ENCODE peak calls at places on chromosomes 5 and 9, in nine cellular contexts. R is GM23248, M is mesenchymal stem cell, H is neural progenitor cell, L is PC-3, P is DND-41, V is HepG2, Z is SK-N-SH, I is astrocyte. K is an unnamed sample.

GRCh38 chr5:27158775-27159174 is 120.4 kb upstream of the CDH9 start:
- DNase-seq in R (no peak), M (no peak), H (no peak), L (no peak), P (no peak), V (no peak), Z (no peak), I (peak), K (no peak)

GRCh38 chr9:70120834-70121510 is 77.3 kb downstream of the MAMDC2 start:
- DNase-seq in R (peak), M (peak), H (peak), L (peak), P (no peak), V (no peak), Z (peak), I (peak), K (no peak)

GRCh38 chr9:68808481-68808880 is 103.4 kb downstream of the PIP5K1B start:
- DNase-seq in R (no peak), M (no peak), H (no peak), L (no peak), P (no peak), V (no peak), Z (no peak), I (no peak), K (no peak)

GRCh38 chr9:120931278-120932085 is 4.9 kb upstream of the TRAF1 start:
- DNase-seq in R (peak), M (peak), H (no peak), L (peak), P (peak), V (no peak), Z (no peak), I (peak), K (peak)

GRCh38 chr9:104810421-104811339 is 46.8 kb downstream of the NIPSNAP3B start:
- DNase-seq in R (peak), M (peak), H (no peak), L (peak), P (no peak), V (no peak), Z (no peak), I (peak), K (no peak)

GRCh38 chr9:111276723-111277122 is 53.3 kb downstream of the OR2K2 start:
- DNase-seq in R (no peak), M (no peak), H (peak), L (no peak), P (no peak), V (no peak), Z (no peak), I (no peak), K (no peak)

GRCh38 chr5:45643051-45643450 is 53.1 kb downstream of the HCN1 start:
- DNase-seq in R (no peak), M (no peak), H (no peak), L (no peak), P (no peak), V (no peak), Z (no peak), I (no peak), K (no peak)

GRCh38 chr9:14616188-14616982 is 76.8 kb downstream of the ZDHHC21 start:
- DNase-seq in R (peak), M (peak), H (peak), L (peak), P (no peak), V (peak), Z (peak), I (peak), K (peak)

GRCh38 chr5:114305402-114306207 is 56.3 kb upstream of the KCNN2 start:
- DNase-seq in R (peak), M (peak), H (peak), L (peak), P (no peak), V (peak), Z (no peak), I (peak), K (peak)

GRCh38 chr5:160272889-160273288 is 39.5 kb downstream of the CCNJL start:
- DNase-seq in R (no peak), M (no peak), H (no peak), L (no peak), P (no peak), V (no peak), Z (no peak), I (no peak), K (no peak)

GRCh38 chr5:124456244-124456643 is 290.2 kb downstream of the ZNF608 start:
- DNase-seq in R (peak), M (no peak), H (no peak), L (no peak), P (no peak), V (no peak), Z (no peak), I (peak), K (no peak)

GRCh38 chr9:133704711-133705181 is 33.4 kb downstream of the SARDH start:
- DNase-seq in R (no peak), M (no peak), H (no peak), L (no peak), P (no peak), V (no peak), Z (no peak), I (no peak), K (no peak)

GRCh38 chr9:112180387-112180881 is 5.3 kb upstream of the SUSD1 start:
- DNase-seq in R (peak), M (peak), H (no peak), L (peak), P (peak), V (peak), Z (no peak), I (peak), K (no peak)

GRCh38 chr9:121950441-121950840 is 142.7 kb downstream of the TTLL11 start:
- DNase-seq in R (no peak), M (no peak), H (no peak), L (no peak), P (no peak), V (no peak), Z (no peak), I (no peak), K (no peak)

GRCh38 chr9:76761448-76761847 is 2.8 kb upstream of the PCA3 start:
- DNase-seq in R (peak), M (peak), H (no peak), L (peak), P (no peak), V (no peak), Z (no peak), I (no peak), K (peak)

GRCh38 chr5:72842816-72843215 is 26.4 kb downstream of the TNPO1 start:
- DNase-seq in R (peak), M (peak), H (no peak), L (peak), P (no peak), V (no peak), Z (no peak), I (peak), K (no peak)

GRCh38 chr9:78685471-78685870 is 388.5 kb downstream of the PSAT1 start:
- DNase-seq in R (no peak), M (peak), H (peak), L (no peak), P (no peak), V (no peak), Z (no peak), I (peak), K (no peak)

GRCh38 chr9:35716236-35716635 is 15.8 kb downstream of the TLN1 start:
- DNase-seq in R (peak), M (no peak), H (no peak), L (no peak), P (no peak), V (no peak), Z (no peak), I (no peak), K (no peak)

GRCh38 chr9:38278457-38278856 is 114.0 kb upstream of the ALDH1B1 start:
- DNase-seq in R (no peak), M (no peak), H (no peak), L (no peak), P (no peak), V (no peak), Z (no peak), I (no peak), K (peak)

GRCh38 chr9:123544007-123544827 is 188.2 kb downstream of the CRB2 start:
- DNase-seq in R (peak), M (peak), H (peak), L (peak), P (peak), V (peak), Z (peak), I (peak), K (peak)

GRCh38 chr5:127645300-127645726 is 3.6 kb upstream of the CTXN3 start:
- DNase-seq in R (no peak), M (no peak), H (no peak), L (no peak), P (no peak), V (no peak), Z (no peak), I (no peak), K (no peak)

GRCh38 chr5:93076566-93076965 is 504.5 kb downstream of the NR2F1-AS1 start:
- DNase-seq in R (no peak), M (no peak), H (no peak), L (no peak), P (no peak), V (no peak), Z (no peak), I (no peak), K (no peak)

GRCh38 chr9:95007470-95007869 is 281.0 kb downstream of the AOPEP start:
- DNase-seq in R (peak), M (no peak), H (no peak), L (no peak), P (no peak), V (no peak), Z (no peak), I (no peak), K (no peak)

GRCh38 chr9:70477907-70478480 is 63.5 kb upstream of the KLF9 start:
- DNase-seq in R (no peak), M (no peak), H (no peak), L (no peak), P (no peak), V (no peak), Z (no peak), I (no peak), K (no peak)

GRCh38 chr9:37938121-37938906 is 34.4 kb upstream of the SLC25A51 start:
- DNase-seq in R (peak), M (peak), H (peak), L (peak), P (no peak), V (no peak), Z (peak), I (peak), K (no peak)

GRCh38 chr9:2477755-2478154 is 143.8 kb upstream of the VLDLR start:
- DNase-seq in R (no peak), M (peak), H (no peak), L (peak), P (no peak), V (peak), Z (no peak), I (no peak), K (no peak)

GRCh38 chr9:6415266-6415665 is 2.3 kb downstream of the UHRF2 start:
- DNase-seq in R (peak), M (peak), H (no peak), L (no peak), P (no peak), V (no peak), Z (peak), I (no peak), K (peak)

GRCh38 chr5:143874312-143874711 is 62.4 kb downstream of the HMHB1 start:
- DNase-seq in R (peak), M (no peak), H (no peak), L (no peak), P (no peak), V (no peak), Z (no peak), I (peak), K (no peak)

GRCh38 chr5:119400248-119400647 is 44.4 kb downstream of the TNFAIP8 start:
- DNase-seq in R (peak), M (no peak), H (no peak), L (peak), P (no peak), V (no peak), Z (no peak), I (peak), K (no peak)

GRCh38 chr9:93617273-93617672 is 40.9 kb downstream of the PHF2 start:
- DNase-seq in R (no peak), M (no peak), H (no peak), L (no peak), P (no peak), V (no peak), Z (no peak), I (no peak), K (no peak)

GRCh38 chr9:36144322-36145206 is 8.0 kb downstream of the GLIPR2 start:
- DNase-seq in R (no peak), M (no peak), H (no peak), L (no peak), P (no peak), V (peak), Z (no peak), I (no peak), K (peak)

GRCh38 chr9:125203259-125203658 is 2.9 kb downstream of the RABEPK start:
- DNase-seq in R (peak), M (no peak), H (no peak), L (no peak), P (no peak), V (peak), Z (no peak), I (no peak), K (no peak)

GRCh38 chr9:114706709-114707108 is 24.7 kb upstream of the TEX48 start:
- DNase-seq in R (no peak), M (no peak), H (no peak), L (no peak), P (no peak), V (no peak), Z (no peak), I (no peak), K (no peak)

GRCh38 chr9:16039988-16040761 is 487.3 kb downstream of the CCDC171 start:
- DNase-seq in R (no peak), M (peak), H (peak), L (peak), P (no peak), V (peak), Z (peak), I (peak), K (no peak)

GRCh38 chr5:147911427-147911826 is 5.1 kb upstream of the C5orf46 start:
- DNase-seq in R (no peak), M (no peak), H (no peak), L (no peak), P (no peak), V (no peak), Z (no peak), I (no peak), K (no peak)

GRCh38 chr9:93645149-93645889 is 68.9 kb downstream of the PHF2 start:
- DNase-seq in R (no peak), M (no peak), H (no peak), L (no peak), P (no peak), V (no peak), Z (no peak), I (no peak), K (no peak)

GRCh38 chr5:176389114-176389768 is 690 bp downstream of the HIGD2A start:
- DNase-seq in R (no peak), M (no peak), H (no peak), L (peak), P (no peak), V (no peak), Z (peak), I (no peak), K (no peak)

GRCh38 chr9:72524820-72525539 is 3.6 kb downstream of the TMC1 start:
- DNase-seq in R (peak), M (peak), H (peak), L (peak), P (no peak), V (no peak), Z (no peak), I (peak), K (no peak)

GRCh38 chr5:140785905-140786686 is at the start of gene PCDHA1:
- DNase-seq in R (no peak), M (no peak), H (no peak), L (no peak), P (no peak), V (no peak), Z (peak), I (no peak), K (peak)
- H3K4me3 ChIP-seq in R (no peak), M (peak), H (no peak), L (no peak), P (no peak), V (no peak), Z (no peak), I (no peak), K (no peak)

DNA sequence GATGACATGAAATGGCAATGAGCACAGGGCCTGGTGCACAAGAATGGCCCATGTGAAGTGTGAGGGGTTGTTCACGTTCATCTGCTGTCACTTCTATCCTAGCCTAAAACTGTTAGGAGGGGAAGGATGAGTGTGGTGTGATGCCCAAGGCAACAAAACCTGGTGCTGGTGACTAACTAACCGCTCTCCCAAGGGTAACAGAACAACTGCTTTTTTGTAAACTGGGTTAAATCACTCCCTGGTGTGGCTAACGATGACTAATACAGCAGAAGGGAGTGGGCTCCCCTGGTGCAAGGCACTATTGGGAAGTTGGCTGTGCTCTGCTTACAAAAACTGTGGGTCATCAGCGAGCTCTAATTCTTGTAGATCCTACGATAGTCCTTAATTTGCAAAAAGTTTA is 103.2 kb upstream of the VCAN start:
- DNase-seq in R (peak), M (peak), H (no peak), L (peak), P (no peak), V (no peak), Z (no peak), I (peak), K (no peak)
- H2AFZ ChIP-seq in R (no peak), M (no peak), H (no peak), L (no peak), P (no peak), V (no peak), Z (no peak), I (peak), K (no peak)

GRCh38 chr5:172871561-172871960 is 37.5 kb downstream of the ERGIC1 start:
- DNase-seq in R (no peak), M (no peak), H (no peak), L (no peak), P (no peak), V (no peak), Z (no peak), I (no peak), K (no peak)
- H3K9ac ChIP-seq in R (peak), M (peak), H (no peak), L (no peak), P (no peak), V (no peak), Z (peak), I (peak), K (no peak)

GRCh38 chr5:3100921-3101551 is 349.6 kb upstream of the IRX2 start:
- DNase-seq in R (no peak), M (no peak), H (no peak), L (no peak), P (no peak), V (no peak), Z (no peak), I (no peak), K (no peak)
- H3K4me3 ChIP-seq in R (no peak), M (no peak), H (no peak), L (no peak), P (no peak), V (no peak), Z (no peak), I (no peak), K (no peak)

DNA sequence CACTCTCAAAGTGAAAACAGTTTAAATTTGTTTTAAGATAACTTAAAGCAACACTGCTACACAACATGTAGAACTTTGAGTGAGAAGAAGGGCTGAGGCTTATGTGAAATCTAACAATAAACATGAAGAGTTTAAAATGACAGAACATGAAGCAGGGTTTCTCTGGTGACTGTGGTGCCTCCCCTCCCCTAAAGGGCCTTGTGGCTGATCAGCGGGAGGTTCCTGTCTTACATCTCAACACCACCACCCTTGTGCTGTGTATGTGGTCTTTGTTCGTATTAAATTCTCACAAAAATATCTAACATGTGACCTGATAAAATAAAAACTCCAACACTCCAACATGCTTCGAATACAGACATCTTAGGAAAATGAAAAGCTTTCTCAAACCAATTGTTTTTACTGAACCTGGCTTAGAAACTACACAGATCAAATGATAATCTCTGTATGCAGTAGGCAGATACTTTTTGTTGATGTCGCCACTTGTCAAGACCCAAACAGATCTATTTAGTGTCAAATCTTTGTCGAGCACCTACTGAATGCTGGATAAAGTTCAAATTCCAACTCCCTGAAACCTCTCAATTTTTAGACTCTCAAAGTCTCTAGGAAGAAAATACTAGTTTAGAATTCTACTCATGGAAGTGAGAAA is 9.9 kb upstream of the IQGAP2 start:
- DNase-seq in R (no peak), M (no peak), H (no peak), L (no peak), P (no peak), V (no peak), Z (no peak), I (no peak), K (no peak)
- H2AFZ ChIP-seq in R (no peak), M (no peak), H (no peak), L (no peak), P (no peak), V (no peak), Z (no peak), I (no peak), K (no peak)

DNA sequence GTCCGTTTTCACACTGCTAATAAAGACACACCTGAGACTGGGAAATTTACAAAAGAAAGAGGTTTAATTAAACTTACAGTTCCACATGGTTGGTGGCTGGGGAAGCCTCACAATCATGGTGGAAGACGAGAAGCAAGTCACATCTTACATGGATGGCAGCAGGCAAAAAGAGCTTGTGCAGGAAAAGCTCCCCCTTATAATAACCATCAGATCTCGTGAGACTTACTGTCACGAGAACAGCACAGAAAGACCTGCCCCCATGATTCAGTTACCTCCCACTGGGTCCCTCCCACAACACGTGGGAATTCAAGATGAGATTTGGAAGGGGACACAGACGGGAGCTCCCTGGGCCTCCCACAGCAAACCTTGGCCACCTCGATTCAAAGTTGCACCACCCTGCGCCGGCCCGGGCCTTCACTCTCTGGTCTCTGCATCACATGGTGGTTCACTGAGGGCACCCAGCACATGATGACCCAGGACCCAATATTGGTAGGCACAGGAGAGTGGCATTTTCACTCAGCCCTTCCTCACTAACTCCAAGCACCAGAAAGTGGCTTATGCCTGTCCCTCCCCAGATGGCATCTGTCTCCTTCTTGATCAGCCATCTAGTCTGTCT is 21.0 kb upstream of the TDRD7 start:
- DNase-seq in R (no peak), M (no peak), H (no peak), L (no peak), P (no peak), V (no peak), Z (no peak), I (no peak), K (no peak)
- H3K9ac ChIP-seq in R (no peak), M (no peak), H (no peak), L (no peak), P (no peak), V (no peak), Z (no peak), I (no peak), K (no peak)

K was measured in Karpas-422.